ENCODE peak calls at places on chromosomes 1 and 21, in four cellular contexts. F is spleen; R is uterus; B is CD4-positive, CD25-positive, alpha-beta regulatory T cell. J is an unnamed sample.

GRCh38 chr1:1826356-1827088 is 48.3 kb upstream of the NADK start:
- DNase-seq in F (peak; percentile 11), R (no peak), B (no peak), J (no peak)

GRCh38 chr1:66335859-66336640 is 197.9 kb upstream of the SGIP1 start:
- DNase-seq in F (peak; percentile 87), R (no peak), B (peak; percentile 82), J (peak; percentile 47)

GRCh38 chr1:214318956-214319355 is 38.0 kb downstream of the SMYD2 start:
- DNase-seq in F (peak; percentile 73), R (no peak), B (no peak), J (no peak)

GRCh38 chr1:85027242-85027983 is 20.9 kb downstream of the MCOLN3 start:
- DNase-seq in F (no peak), R (no peak), B (peak; percentile 33), J (peak; percentile 17)

GRCh38 chr21:43340491-43341348 is 86.2 kb downstream of the SIK1 start:
- DNase-seq in F (no peak), R (no peak), B (no peak), J (no peak)

GRCh38 chr1:45622891-45623394 is 911 bp downstream of the CCDC17 start:
- DNase-seq in F (no peak), R (no peak), B (no peak), J (no peak)

GRCh38 chr1:227728059-227728891 is 6.8 kb downstream of the JMJD4 start:
- DNase-seq in F (peak; percentile 91), R (peak; percentile 73), B (peak; percentile 39), J (peak; percentile 83)

GRCh38 chr1:227952374-227953021 is 4.8 kb upstream of the WNT9A start:
- DNase-seq in F (peak; percentile 64), R (no peak), B (no peak), J (no peak)

GRCh38 chr1:116724765-116725375 is 29.4 kb upstream of the CD2 start:
- DNase-seq in F (no peak), R (peak; percentile 29), B (peak; percentile 76), J (peak; percentile 75)

GRCh38 chr1:56132520-56132919 is 446.8 kb downstream of the PLPP3 start:
- DNase-seq in F (no peak), R (no peak), B (no peak), J (no peak)

GRCh38 chr1:207833956-207834660 is 76.8 kb downstream of the CD34 start:
- DNase-seq in F (no peak), R (no peak), B (no peak), J (no peak)

GRCh38 chr1:225822655-225823403 is 12.9 kb downstream of the EPHX1 start:
- DNase-seq in F (no peak), R (no peak), B (no peak), J (peak; percentile 55)

GRCh38 chr1:70146488-70146887 is 58.9 kb downstream of the LRRC40 start:
- DNase-seq in F (no peak), R (no peak), B (no peak), J (no peak)

GRCh38 chr1:211653329-211653728 is 22.1 kb downstream of the NEK2 start:
- DNase-seq in F (no peak), R (no peak), B (no peak), J (no peak)

GRCh38 chr21:43771199-43771675 is 4.9 kb downstream of the CSTB start:
- DNase-seq in F (no peak), R (no peak), B (no peak), J (no peak)

GRCh38 chr1:183416850-183417690 is 1.1 kb downstream of the NMNAT2 start:
- DNase-seq in F (peak; percentile 80), R (peak; percentile 60), B (peak; percentile 31), J (peak; percentile 86)

GRCh38 chr1:5891141-5891540 is 101.1 kb downstream of the NPHP4 start:
- DNase-seq in F (no peak), R (no peak), B (no peak), J (no peak)

GRCh38 chr1:21931171-21932093 is 5.7 kb downstream of the HSPG2 start:
- DNase-seq in F (peak; percentile 77), R (peak; percentile 67), B (no peak), J (peak; percentile 51)

GRCh38 chr21:32184059-32184458 is 94.8 kb downstream of the MIS18A start:
- DNase-seq in F (no peak), R (no peak), B (no peak), J (no peak)

GRCh38 chr1:233441981-233442380 is 114.5 kb downstream of the MAP3K21 start:
- DNase-seq in F (no peak), R (peak; percentile 45), B (no peak), J (no peak)

GRCh38 chr1:75640137-75640536 is 29.2 kb upstream of the SLC44A5 start:
- DNase-seq in F (no peak), R (no peak), B (no peak), J (no peak)
- H3K27ac ChIP-seq in F (no peak overlapping the region), R (no peak overlapping the region), B (no peak overlapping the region), J (no peak overlapping the region)

GRCh38 chr1:8460784-8461183 is 142.9 kb downstream of the SLC45A1 start:
- DNase-seq in F (no peak), R (no peak), B (no peak), J (no peak)
- H3K4me1 ChIP-seq in F (peaks cover 61% of the 10 kb centered on the region), R (peaks cover 19% of the 10 kb centered on the region), B (no peaks in the 10 kb centered on the region), J (peaks cover 48% of the 10 kb centered on the region)

DNA sequence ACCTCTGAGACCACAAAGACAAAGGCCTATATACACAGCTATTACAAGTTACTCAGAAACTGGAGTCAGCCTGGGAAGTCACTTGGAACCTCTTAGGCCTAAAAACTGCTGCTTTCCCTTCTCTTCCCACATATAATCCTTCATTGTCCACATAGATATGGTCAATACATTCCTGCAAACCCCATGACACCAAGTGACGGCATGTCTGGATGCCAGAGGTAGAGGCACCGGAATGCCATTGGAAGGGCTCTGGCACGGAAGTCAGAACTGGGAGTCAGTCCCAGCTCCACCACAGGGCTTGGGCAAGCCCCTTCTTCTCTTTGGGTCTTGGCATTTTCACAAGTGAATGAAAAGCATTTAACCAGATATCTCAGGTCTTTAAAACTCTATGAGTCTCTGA is 204.7 kb downstream of the MATN1 start:
- DNase-seq in F (peak; percentile 6), R (no peak), B (no peak), J (no peak)
- H3K27me3 ChIP-seq in F (no peaks in the 10 kb centered on the region), R (no peaks in the 10 kb centered on the region), B (no peaks in the 10 kb centered on the region), J (no peaks in the 10 kb centered on the region)

GRCh38 chr1:27576846-27577245 is 27.1 kb downstream of the AHDC1 start:
- DNase-seq in F (no peak), R (no peak), B (no peak), J (no peak)

GRCh38 chr1:27574001-27574781 is 29.8 kb downstream of the AHDC1 start:
- DNase-seq in F (no peak), R (no peak), B (no peak), J (no peak)

GRCh38 chr1:27575861-27576331 is 28.0 kb downstream of the AHDC1 start:
- DNase-seq in F (peak; percentile 87), R (peak; percentile 81), B (no peak), J (peak; percentile 69)

GRCh38 chr1:27574871-27575831 is 28.8 kb downstream of the AHDC1 start:
- DNase-seq in F (no peak), R (peak; percentile 87), B (no peak), J (peak; percentile 70)

DNA sequence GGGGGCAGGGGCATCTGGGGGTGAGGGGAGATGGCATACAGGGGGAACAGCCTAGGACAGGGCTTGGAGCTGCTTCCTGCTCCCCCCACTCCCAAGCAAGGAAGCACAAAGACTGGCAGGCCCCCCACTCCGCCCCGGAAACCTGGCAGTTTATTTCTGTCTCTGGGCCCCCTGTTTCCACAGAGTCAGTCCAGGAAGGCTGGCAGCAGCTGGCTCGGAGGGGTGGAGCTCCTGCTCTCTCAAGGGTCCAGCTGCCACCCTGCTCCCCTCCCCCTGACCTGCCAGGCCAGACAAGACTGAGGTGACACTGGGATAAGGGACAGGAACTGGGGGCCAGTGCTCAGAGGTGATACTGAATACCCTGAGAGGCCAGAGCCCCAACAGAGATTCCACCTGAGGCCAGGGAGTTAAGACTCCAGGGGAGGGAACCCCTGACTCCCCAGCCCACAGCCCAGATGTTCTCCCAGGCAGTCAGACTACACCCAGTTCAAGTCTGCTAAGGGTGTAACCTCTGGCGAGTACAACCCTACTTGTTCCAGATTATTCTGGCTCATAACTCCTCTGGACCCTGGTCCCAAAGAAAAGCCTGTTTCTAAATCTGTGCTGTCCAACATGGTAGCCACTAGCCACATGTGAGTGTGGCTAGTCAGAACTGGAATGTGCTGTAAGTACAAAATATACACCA is 26.3 kb downstream of the AHDC1 start:
- DNase-seq in F (no peak), R (peak; percentile 32), B (no peak), J (no peak)
- H3K27ac ChIP-seq in F (peak overlapping the region; percentile 86), R (peak overlapping the region; percentile 97), B (no peak overlapping the region), J (peak overlapping the region; percentile 66)

DNA sequence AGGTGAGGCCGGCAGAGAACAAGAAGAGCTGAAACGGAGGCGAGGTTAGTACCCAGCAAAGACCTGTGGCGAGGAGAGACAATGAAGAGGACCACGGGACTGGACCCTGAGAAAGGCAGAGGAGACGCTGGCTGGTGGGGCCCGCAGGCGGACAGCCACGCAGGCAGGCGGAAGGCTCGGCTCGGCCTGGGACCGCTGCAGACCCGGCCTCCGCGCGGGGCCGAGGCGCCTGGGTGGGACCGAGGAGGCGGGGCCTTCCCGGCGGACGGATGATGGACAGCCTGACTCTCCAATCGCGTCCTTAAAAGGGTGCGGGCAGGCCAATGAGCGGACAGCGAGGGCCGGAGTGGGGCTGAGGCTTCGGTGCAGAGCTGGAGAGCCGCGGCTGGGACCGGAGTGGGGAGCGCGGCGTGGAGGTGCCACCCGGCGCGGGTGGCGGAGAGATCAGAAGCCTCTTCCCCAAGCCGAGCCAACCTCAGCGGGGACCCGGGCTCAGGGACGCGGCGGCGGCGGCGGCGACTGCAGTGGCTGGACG is at the start of gene MPZL1:
- DNase-seq in F (peak; percentile 97), R (peak; percentile 98), B (peak; percentile 87), J (peak; percentile 98)
- H3K4me1 ChIP-seq in F (peaks cover 50% of the 10 kb centered on the region), R (no peaks in the 10 kb centered on the region), B (peaks cover 34% of the 10 kb centered on the region), J (peaks cover 24% of the 10 kb centered on the region)

GRCh38 chr1:48697066-48697707 is 79.5 kb downstream of the BEND5 start:
- DNase-seq in F (peak; percentile 83), R (peak; percentile 38), B (peak; percentile 6), J (peak; percentile 79)
- H3K27me3 ChIP-seq in F (no peaks in the 10 kb centered on the region), R (no peaks in the 10 kb centered on the region), B (no peaks in the 10 kb centered on the region), J (no peaks in the 10 kb centered on the region)

GRCh38 chr1:43970911-43971310 is 1.1 kb downstream of the DPH2 start:
- DNase-seq in F (no peak), R (no peak), B (no peak), J (no peak)

GRCh38 chr1:43969416-43969745 is 429 bp upstream of the DPH2 start:
- DNase-seq in F (no peak), R (no peak), B (no peak), J (no peak)

GRCh38 chr1:43970502-43970901 is 692 bp downstream of the DPH2 start:
- DNase-seq in F (no peak), R (no peak), B (no peak), J (no peak)

GRCh38 chr1:43968348-43968948 is 1.4 kb upstream of the DPH2 start:
- DNase-seq in F (no peak), R (no peak), B (no peak), J (peak; percentile 56)

GRCh38 chr1:43969746-43970466 is at the start of gene DPH2:
- DNase-seq in F (peak; percentile 99), R (peak; percentile 96), B (peak; percentile 91), J (peak; percentile 99)
- H3K27ac ChIP-seq in F (peak within 1 kb of the TSS; percentile 77), R (peak within 1 kb of the TSS; percentile 11), B (peak within 1 kb of the TSS; percentile 56), J (no peak within 1 kb of the TSS)

DNA sequence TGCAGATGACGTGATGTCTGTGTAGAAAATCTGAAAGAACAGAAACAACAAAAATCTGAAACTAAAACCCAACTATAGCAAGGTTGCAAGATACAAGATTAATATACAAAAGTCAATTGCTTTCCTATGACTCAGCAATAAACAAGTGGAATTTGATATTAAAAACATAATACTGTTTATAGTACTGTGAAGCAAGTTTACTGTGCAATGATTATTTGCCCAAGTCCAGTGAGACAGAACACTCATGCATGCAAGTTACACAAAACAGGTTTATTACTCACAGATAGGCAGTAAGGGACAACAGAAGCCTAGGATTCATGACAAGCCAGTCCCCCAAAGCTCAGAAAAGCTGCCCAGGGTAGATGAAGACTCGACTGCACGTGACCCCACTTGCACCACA is 62.4 kb upstream of the RAB4A start:
- DNase-seq in F (no peak), R (no peak), B (no peak), J (no peak)
- H3K4me1 ChIP-seq in F (no peaks in the 10 kb centered on the region), R (peaks cover 7% of the 10 kb centered on the region), B (no peaks in the 10 kb centered on the region), J (peaks cover 30% of the 10 kb centered on the region)

J was measured in testis.